ENCODE peak calls at places on chromosomes 11 and 22, in nine cellular contexts. C is T-cell; K is activated naive CD8-positive, alpha-beta T cell treated with anti-CD3 and anti-CD28 coated beads, Interleukin-2, amount 50 U/mL, for 16 hours; S is HTR-8/SVneo; R is neural crest cell; E is endothelial cell; H is fibroblast of mammary gland; A is GDM1; B is A549. V is an unnamed sample.

GRCh38 chr11:119363874-119364590 is 17.5 kb downstream of the USP2 start:
- DNase-seq in B (peak), E (peak), K (no peak), A (peak), S (no peak), C (peak), R (peak), H (no peak), V (peak)

GRCh38 chr11:9888938-9889337 is 225.1 kb downstream of the SWAP70 start:
- DNase-seq in C (no peak), S (no peak), R (no peak), H (no peak), E (no peak), A (no peak), B (no peak), K (no peak), V (no peak)

GRCh38 chr11:19703211-19703610 is 9.4 kb upstream of the NAV2 start:
- DNase-seq in S (no peak), R (no peak), A (no peak), C (no peak), B (no peak), H (no peak), E (no peak), K (no peak), V (no peak)

GRCh38 chr11:60813324-60813723 is 28.2 kb downstream of the MS4A10 start:
- DNase-seq in R (no peak), E (no peak), H (no peak), K (no peak), B (no peak), A (no peak), S (no peak), C (no peak), V (no peak)

GRCh38 chr11:65340226-65340625 is 6.6 kb downstream of the DPF2 start:
- DNase-seq in B (no peak), R (no peak), H (no peak), A (no peak), C (no peak), E (no peak), K (no peak), S (no peak), V (no peak)

GRCh38 chr11:57345555-57346151 is 7.5 kb downstream of the P2RX3 start:
- DNase-seq in K (peak), H (peak), B (peak), E (peak), R (peak), S (peak), C (peak), A (peak), V (peak)

GRCh38 chr11:44538375-44539054 is 26.9 kb upstream of the CD82 start:
- DNase-seq in C (peak), B (peak), S (peak), R (peak), E (peak), H (peak), A (peak), K (peak), V (peak)

GRCh38 chr11:80899381-80899780 is 1458.6 kb upstream of the TENM4 start:
- DNase-seq in H (peak), C (no peak), B (no peak), K (no peak), S (no peak), R (no peak), A (no peak), E (no peak), V (no peak)

GRCh38 chr22:48493733-48494132 is 1333.9 kb downstream of the BRD1 start:
- DNase-seq in C (no peak), E (no peak), S (no peak), B (no peak), R (no peak), A (no peak), K (no peak), H (no peak), V (no peak)

GRCh38 chr11:76302707-76303395 is 78.1 kb downstream of the THAP12 start:
- DNase-seq in H (no peak), C (no peak), B (no peak), A (no peak), K (no peak), E (no peak), R (no peak), S (no peak), V (no peak)

GRCh38 chr22:23686416-23687024 is 4.3 kb upstream of the RGL4 start:
- DNase-seq in E (no peak), B (no peak), C (no peak), H (no peak), S (no peak), R (no peak), A (no peak), K (no peak), V (no peak)

GRCh38 chr11:34002420-34002819 is 49.1 kb upstream of the CAPRIN1 start:
- DNase-seq in C (no peak), B (no peak), S (no peak), K (no peak), H (no peak), E (no peak), A (no peak), R (no peak), V (no peak)

GRCh38 chr11:416757-417621 is 2.2 kb upstream of the SIGIRR start:
- DNase-seq in C (peak), A (no peak), R (no peak), H (no peak), B (no peak), K (no peak), E (no peak), S (no peak), V (peak)

GRCh38 chr22:27801616-27802388 is at the start of gene MN1:
- DNase-seq in E (peak), S (peak), C (peak), R (peak), A (peak), B (peak), K (peak), H (peak), V (peak)

V was measured in left ventricle myocardium superior.